ENCODE peak calls at places on chromosomes 2 and 18, in nine cellular contexts. H is heart left ventricle, K is HepG2, O is IMR-90, A is HCT116, V is Peyer's patch, C is spleen, T is tibial nerve, E is uterus. Q is an unnamed sample. For H3K36me3, the result is how much of the 10 kb centered on the place peaks cover.

GRCh38 chr2:240989451-240990265 is 8.8 kb upstream of the SNED1 start:
- DNase-seq in H (peak), C (peak), K (peak), T (no peak), O (peak), A (peak), E (peak), V (peak), Q (peak)

GRCh38 chr2:142131016-142131714 is at the start of gene LRP1B:
- DNase-seq in C (no peak), O (peak), A (no peak), V (no peak), E (peak), K (peak), H (no peak), T (peak), Q (peak)

GRCh38 chr2:240237609-240238151 is 97.2 kb upstream of the OTOS start:
- DNase-seq in C (peak), H (peak), T (no peak), K (no peak), O (peak), A (no peak), V (no peak), E (no peak), Q (peak)

GRCh38 chr2:15092691-15093090 is 460.2 kb downstream of the LRATD1 start:
- DNase-seq in T (no peak), C (no peak), O (peak), K (no peak), H (no peak), E (no peak), V (no peak), A (no peak), Q (no peak)

GRCh38 chr2:237692601-237693079 is 65.3 kb downstream of the LRRFIP1 start:
- DNase-seq in H (peak), T (no peak), V (peak), O (no peak), A (no peak), C (peak), E (peak), K (no peak), Q (peak)

GRCh38 chr2:213980883-213981282 is 430.0 kb upstream of the VWC2L start:
- DNase-seq in O (peak), V (no peak), A (no peak), C (no peak), T (no peak), K (no peak), H (no peak), E (no peak), Q (no peak)

GRCh38 chr2:240405654-240406313 is 29.7 kb upstream of the GPC1 start:
- DNase-seq in O (no peak), E (peak), H (no peak), V (no peak), T (no peak), C (peak), K (no peak), A (no peak), Q (peak)

GRCh38 chr2:216590780-216591179 is 42.4 kb upstream of the IGFBP2 start:
- DNase-seq in V (no peak), H (peak), E (peak), A (no peak), T (no peak), C (no peak), O (peak), K (no peak), Q (no peak)

GRCh38 chr2:32060266-32060665 is 3.1 kb upstream of the SPAST start:
- DNase-seq in V (no peak), C (no peak), H (no peak), O (no peak), E (no peak), T (no peak), K (no peak), A (no peak), Q (no peak)

GRCh38 chr2:208406474-208407451 is at the start of gene PTH2R:
- DNase-seq in O (no peak), K (no peak), E (no peak), A (no peak), T (no peak), H (no peak), V (peak), C (peak), Q (peak)

GRCh38 chr18:37956020-37956419 is 390.4 kb upstream of the CELF4 start:
- DNase-seq in E (no peak), H (no peak), V (no peak), A (no peak), T (no peak), O (no peak), C (no peak), K (no peak), Q (no peak)

GRCh38 chr2:239648607-239649006 is 247.8 kb upstream of the HDAC4 start:
- DNase-seq in E (no peak), K (no peak), A (no peak), H (no peak), O (no peak), T (no peak), C (no peak), V (peak), Q (no peak)

GRCh38 chr2:33236457-33236856 is 240.0 kb upstream of the RASGRP3 start:
- DNase-seq in O (peak), T (no peak), K (no peak), C (no peak), V (no peak), A (no peak), H (no peak), E (no peak), Q (no peak)

GRCh38 chr2:23542390-23542789 is 157.4 kb downstream of the KLHL29 start:
- DNase-seq in E (no peak), K (no peak), O (no peak), H (no peak), A (no peak), C (no peak), V (no peak), T (no peak), Q (no peak)

GRCh38 chr18:68436485-68436884 is 278.4 kb downstream of the TMX3 start:
- DNase-seq in H (no peak), V (no peak), T (no peak), A (no peak), O (peak), K (no peak), E (no peak), C (no peak), Q (no peak)

GRCh38 chr2:120231974-120232635 is 8.9 kb upstream of the TMEM185B start:
- DNase-seq in C (peak), K (no peak), T (no peak), V (peak), O (peak), A (no peak), H (no peak), E (peak), Q (no peak)

GRCh38 chr2:96701636-96702035 is 38.2 kb downstream of the LMAN2L start:
- DNase-seq in A (no peak), T (no peak), K (no peak), E (no peak), V (no peak), O (no peak), H (no peak), C (no peak), Q (no peak)
- H3K27ac ChIP-seq in A (no peak), T (no peak), K (no peak), E (no peak), V (no peak), O (no peak), H (no peak), C (no peak), Q (no peak)

GRCh38 chr2:36562245-36562644 is 35.7 kb downstream of the FEZ2 start:
- DNase-seq in H (no peak), V (no peak), C (no peak), E (no peak), A (no peak), O (peak), K (no peak), T (no peak), Q (no peak)
- TF ChIP-seq POLR2A in H (no peak), V (no peak), C (no peak), E (no peak), A (no peak), O (no peak), K (no peak), T (no peak), Q (no peak)

GRCh38 chr2:64101141-64101591 is 43.1 kb downstream of the PELI1 start:
- DNase-seq in K (no peak), A (no peak), V (no peak), O (peak), H (no peak), T (no peak), E (no peak), C (no peak), Q (no peak)

GRCh38 chr2:64108842-64109241 is 35.4 kb downstream of the PELI1 start:
- DNase-seq in V (peak), E (no peak), O (no peak), C (no peak), K (no peak), H (no peak), A (no peak), T (no peak), Q (peak)

GRCh38 chr2:64104944-64105343 is 39.3 kb downstream of the PELI1 start:
- DNase-seq in A (no peak), T (no peak), C (no peak), O (no peak), V (no peak), K (no peak), E (no peak), H (no peak), Q (no peak)

GRCh38 chr2:64106481-64106880 is 37.7 kb downstream of the PELI1 start:
- DNase-seq in H (no peak), A (no peak), K (no peak), V (no peak), C (no peak), T (no peak), E (no peak), O (no peak), Q (no peak)

GRCh38 chr2:64105676-64106461 is 38.4 kb downstream of the PELI1 start:
- DNase-seq in E (no peak), H (no peak), V (no peak), K (peak), O (no peak), T (no peak), A (no peak), C (no peak), Q (no peak)
- H3K36me3 ChIP-seq in E (under half), H (under half), V (under half), K (under half), O (under half), T (under half), A (under half), C (under half), Q (under half)

GRCh38 chr18:8299054-8299708 is 310.1 kb upstream of the RAB12 start:
- DNase-seq in A (no peak), V (no peak), O (no peak), T (no peak), C (no peak), K (peak), H (no peak), E (no peak), Q (peak)
- H3K27ac ChIP-seq in A (no peak), V (no peak), O (no peak), T (no peak), C (no peak), K (no peak), H (no peak), E (no peak), Q (peak)

GRCh38 chr2:227324671-227325055 is 388 bp upstream of the MFF start:
- DNase-seq in O (peak), T (peak), H (no peak), E (no peak), C (no peak), A (peak), V (no peak), K (no peak), Q (no peak)

GRCh38 chr2:227325824-227326195 is 759 bp downstream of the MFF start:
- DNase-seq in H (peak), V (peak), C (peak), T (peak), K (peak), O (peak), E (no peak), A (no peak), Q (peak)

GRCh38 chr2:227323818-227324217 is 1.2 kb upstream of the MFF start:
- DNase-seq in O (no peak), H (no peak), C (no peak), K (no peak), E (no peak), T (no peak), V (no peak), A (no peak), Q (no peak)

GRCh38 chr2:227326783-227327182 is 1.7 kb downstream of the MFF start:
- DNase-seq in C (no peak), O (no peak), V (no peak), E (no peak), T (no peak), K (no peak), A (no peak), H (no peak), Q (no peak)

DNA sequence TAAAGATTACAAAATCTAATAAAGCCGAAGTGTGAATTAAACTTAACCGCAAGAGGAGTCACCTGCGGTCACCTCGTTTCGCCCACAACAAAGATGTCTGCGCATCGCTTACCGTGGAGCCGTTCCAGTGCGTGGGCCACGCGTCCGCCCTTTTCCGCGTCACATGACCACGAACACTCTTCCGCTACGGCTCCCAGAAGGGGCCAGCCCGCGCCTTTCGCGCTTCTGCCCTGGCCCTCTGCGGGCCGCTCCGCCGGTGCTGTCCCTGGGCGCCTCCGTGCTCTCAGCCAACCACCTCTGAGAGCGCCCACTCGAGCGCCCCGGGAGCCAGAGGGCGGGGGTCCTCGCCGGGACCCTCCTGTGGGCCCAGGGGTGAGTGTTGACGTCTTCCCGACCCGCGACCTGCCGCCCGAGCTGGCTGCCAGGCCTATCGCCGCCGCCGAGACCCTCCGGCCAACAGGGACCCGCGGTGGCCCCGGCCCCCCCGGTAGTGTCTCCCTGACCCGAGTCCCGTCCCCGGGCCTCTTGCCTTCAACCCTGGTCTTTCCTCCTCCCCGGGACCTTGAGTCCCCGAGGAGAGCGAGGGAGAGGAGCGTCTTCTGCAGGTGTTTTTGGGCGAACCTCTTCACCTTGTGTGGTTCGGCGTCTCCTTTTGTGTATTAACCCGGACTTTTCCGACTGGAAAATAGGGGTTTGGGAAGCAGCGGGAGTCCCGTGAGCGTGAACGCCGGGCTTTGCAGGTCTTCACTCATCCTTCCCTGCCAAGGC is at the start of gene MFF:
- DNase-seq in V (peak), C (peak), K (peak), O (peak), E (peak), H (peak), A (peak), T (peak), Q (peak)
- TF ChIP-seq POLR2A in V (peak), C (peak), K (peak), O (peak), E (peak), H (no peak), A (peak), T (peak), Q (peak)

GRCh38 chr2:159879061-159879604 is 81.1 kb upstream of the CD302 start:
- DNase-seq in E (no peak), V (no peak), C (no peak), K (no peak), H (no peak), A (no peak), O (peak), T (no peak), Q (no peak)

GRCh38 chr2:159882069-159882468 is 84.1 kb upstream of the CD302 start:
- DNase-seq in K (no peak), H (no peak), V (no peak), C (no peak), O (no peak), A (no peak), T (no peak), E (no peak), Q (no peak)

GRCh38 chr2:159875083-159875482 is 77.1 kb upstream of the CD302 start:
- DNase-seq in T (no peak), K (no peak), O (no peak), E (no peak), V (no peak), A (no peak), H (no peak), C (no peak), Q (no peak)

DNA sequence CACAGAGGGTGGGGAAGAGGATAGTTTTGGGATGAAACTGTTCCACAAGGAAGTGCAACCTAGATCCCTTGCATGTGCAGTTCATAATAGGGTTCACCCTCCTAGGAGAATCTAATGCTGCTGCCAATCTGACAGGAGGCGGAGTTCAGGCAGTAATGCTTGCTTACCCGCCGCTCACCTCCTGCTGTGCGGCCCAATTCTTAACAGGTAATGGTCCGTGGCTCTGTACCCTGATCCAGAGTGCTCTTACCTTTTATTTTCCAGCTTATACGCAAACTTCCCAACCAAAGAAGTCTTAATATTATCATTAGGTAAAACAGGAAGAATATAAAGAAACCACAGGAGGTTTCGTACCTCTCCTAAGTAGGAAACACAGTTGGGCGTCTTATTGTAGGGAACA is 82.7 kb upstream of the CD302 start:
- DNase-seq in V (no peak), H (no peak), T (no peak), K (no peak), E (no peak), O (no peak), A (no peak), C (no peak), Q (no peak)
- H3K36me3 ChIP-seq in V (under half), H (under half), T (under half), K (under half), E (under half), O (under half), A (under half), C (under half), Q (under half)

DNA sequence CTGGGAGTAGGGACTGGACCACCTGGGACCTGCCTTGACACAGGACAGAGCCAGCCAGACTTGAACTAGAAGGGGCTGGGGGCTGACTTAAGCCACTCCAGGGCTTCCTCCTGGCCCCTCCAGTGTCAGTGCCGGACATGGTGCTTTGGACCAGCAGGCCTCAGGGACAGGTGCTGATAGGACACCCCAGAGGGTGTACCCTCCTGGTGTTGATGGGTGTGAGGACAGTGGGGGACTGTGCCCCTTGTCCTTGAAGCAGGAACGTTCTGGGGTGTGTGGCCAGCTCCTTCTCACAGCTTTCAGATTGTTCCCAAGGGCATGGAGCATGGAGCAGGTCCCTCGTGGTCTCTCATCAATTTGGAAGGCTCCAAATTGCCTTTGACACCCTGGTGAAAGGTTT is 6.8 kb downstream of the MAL start:
- DNase-seq in E (no peak), H (no peak), C (no peak), T (no peak), O (no peak), K (no peak), A (no peak), V (no peak), Q (no peak)
- H3K27ac ChIP-seq in E (no peak), H (no peak), C (no peak), T (peak), O (no peak), K (no peak), A (no peak), V (no peak), Q (no peak)

DNA sequence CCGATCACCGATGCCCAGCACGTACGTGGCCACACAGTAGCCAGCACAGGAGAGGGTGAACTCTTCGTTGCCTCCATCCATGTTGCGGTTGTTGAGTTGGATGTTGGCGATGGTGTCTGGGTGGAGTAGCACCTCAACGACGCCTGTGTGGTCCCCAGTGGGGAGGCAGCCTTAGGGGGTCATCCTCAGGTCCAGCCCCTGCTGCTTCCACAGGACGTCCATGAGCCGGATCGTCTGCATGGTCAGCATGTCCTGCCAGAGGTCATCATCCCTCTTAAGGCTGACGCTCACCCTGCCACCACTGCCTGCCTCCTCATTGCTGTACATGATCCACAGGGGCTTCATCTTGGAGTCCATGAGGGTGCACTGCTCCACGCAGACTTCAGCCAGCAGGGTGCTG is 369.3 kb downstream of the CMPK2 start:
- DNase-seq in O (no peak), V (no peak), T (no peak), K (no peak), E (no peak), H (no peak), A (no peak), C (no peak), Q (no peak)
- TF ChIP-seq POLR2A in O (no peak), V (no peak), T (no peak), K (no peak), E (no peak), H (no peak), A (no peak), C (no peak), Q (no peak)

GRCh38 chr2:152647417-152648010 is 69.7 kb downstream of the PRPF40A start:
- DNase-seq in V (peak), T (peak), A (no peak), E (peak), O (peak), H (peak), K (no peak), C (no peak), Q (peak)
- H3K36me3 ChIP-seq in V (under half), T (half or more), A (under half), E (under half), O (under half), H (half or more), K (under half), C (under half), Q (under half)